ENCODE peak calls at places on chromosome 16, in nine cellular contexts. U, Q, G, D, F, K, O, L and T are unnamed samples.

GRCh38 chr16:81539009-81539820 is 94.6 kb downstream of the CMIP start:
- DNase-seq in F (no peak), K (no peak), U (peak), G (no peak), L (no peak), O (no peak), D (no peak), Q (no peak), T (no peak)

GRCh38 chr16:82621796-82622195 is 5.0 kb upstream of the CDH13 start:
- DNase-seq in O (no peak), G (no peak), K (no peak), Q (no peak), F (no peak), L (no peak), D (no peak), U (no peak), T (no peak)

GRCh38 chr16:54231336-54231735 is 55.3 kb downstream of the IRX3 start:
- DNase-seq in U (no peak), F (no peak), Q (no peak), D (no peak), L (no peak), K (no peak), G (no peak), O (no peak), T (no peak)

GRCh38 chr16:11462861-11463260 is 117.6 kb downstream of the RMI2 start:
- DNase-seq in O (no peak), U (peak), L (no peak), K (no peak), F (no peak), G (no peak), Q (no peak), D (no peak), T (no peak)

GRCh38 chr16:14559809-14560227 is 70.2 kb downstream of the PARN start:
- DNase-seq in Q (no peak), O (no peak), U (no peak), G (peak), F (no peak), D (no peak), K (peak), L (no peak), T (peak)

GRCh38 chr16:72903176-72903575 is 144.8 kb downstream of the ZFHX3 start:
- DNase-seq in F (no peak), U (no peak), D (no peak), O (no peak), L (no peak), K (no peak), Q (no peak), G (no peak), T (no peak)

GRCh38 chr16:86062271-86062965 is 163.5 kb downstream of the IRF8 start:
- DNase-seq in K (no peak), L (no peak), F (no peak), D (no peak), G (no peak), U (no peak), O (no peak), Q (no peak), T (no peak)

GRCh38 chr16:72705806-72706205 is 342.1 kb downstream of the ZFHX3 start:
- DNase-seq in F (no peak), D (no peak), Q (no peak), K (no peak), G (no peak), U (no peak), O (no peak), L (no peak), T (no peak)

GRCh38 chr16:67990018-67990386 is 9.3 kb downstream of the DPEP2 start:
- DNase-seq in Q (no peak), U (no peak), O (no peak), F (no peak), G (no peak), L (no peak), K (no peak), D (no peak), T (no peak)

GRCh38 chr16:65510241-65510640 is 388.4 kb upstream of the CDH11 start:
- DNase-seq in L (no peak), G (no peak), K (no peak), Q (no peak), D (peak), U (no peak), F (no peak), O (no peak), T (no peak)

GRCh38 chr16:14070877-14071575 is at the start of gene MRTFB:
- DNase-seq in L (peak), Q (peak), D (peak), U (peak), F (peak), K (peak), G (peak), O (peak), T (peak)

GRCh38 chr16:268141-269053 is 7.3 kb downstream of the RGS11 start:
- DNase-seq in F (no peak), K (peak), O (no peak), D (no peak), L (no peak), U (no peak), Q (no peak), G (no peak), T (no peak)

GRCh38 chr16:89573826-89574680 is 1.5 kb upstream of the CPNE7 start:
- DNase-seq in K (no peak), O (no peak), D (no peak), G (no peak), Q (no peak), U (no peak), L (no peak), F (no peak), T (no peak)

GRCh38 chr16:13350000-13350399 is 448.6 kb downstream of the SHISA9 start:
- DNase-seq in L (no peak), O (no peak), K (no peak), G (no peak), D (no peak), F (no peak), U (no peak), Q (no peak), T (no peak)

GRCh38 chr16:67234180-67234597 is 7.3 kb downstream of the TMEM208 start:
- DNase-seq in L (no peak), D (no peak), U (no peak), F (no peak), K (no peak), O (no peak), G (no peak), Q (no peak), T (no peak)

GRCh38 chr16:65532218-65532617 is 410.4 kb upstream of the CDH11 start:
- DNase-seq in F (no peak), K (no peak), L (no peak), D (no peak), O (no peak), U (no peak), G (peak), Q (no peak), T (no peak)

GRCh38 chr16:75025766-75026165 is 26.9 kb downstream of the ZNRF1 start:
- DNase-seq in Q (no peak), O (no peak), L (no peak), U (peak), D (peak), K (no peak), F (no peak), G (no peak), T (no peak)

GRCh38 chr16:14669776-14670175 is 24.3 kb downstream of the PLA2G10 start:
- DNase-seq in U (no peak), L (no peak), F (no peak), G (peak), O (no peak), D (no peak), Q (no peak), K (no peak), T (no peak)

GRCh38 chr16:57590654-57591085 is 37.8 kb upstream of the ADGRG1 start:
- DNase-seq in O (no peak), G (no peak), D (peak), K (no peak), U (no peak), Q (no peak), F (peak), L (no peak), T (no peak)

GRCh38 chr16:719815-720506 is 985 bp upstream of the ANTKMT start:
- DNase-seq in Q (no peak), O (peak), L (no peak), U (peak), D (no peak), F (no peak), K (no peak), G (peak), T (no peak)

GRCh38 chr16:71205482-71206131 is 24.9 kb downstream of the HYDIN start:
- DNase-seq in Q (no peak), D (no peak), K (no peak), G (peak), L (no peak), F (no peak), O (no peak), U (no peak), T (peak)

GRCh38 chr16:56547949-56548567 is 16.8 kb upstream of the MT4 start:
- DNase-seq in K (no peak), D (no peak), O (no peak), Q (no peak), G (no peak), U (no peak), L (no peak), F (no peak), T (no peak)

GRCh38 chr16:4461250-4462085 is 13.0 kb downstream of the NMRAL1 start:
- DNase-seq in U (peak), L (no peak), O (no peak), F (no peak), K (no peak), Q (no peak), G (no peak), D (no peak), T (no peak)

GRCh38 chr16:84519855-84520254 is 15.4 kb upstream of the MEAK7 start:
- DNase-seq in U (no peak), K (no peak), Q (no peak), G (no peak), L (no peak), F (no peak), D (no peak), O (no peak), T (no peak)

GRCh38 chr16:84660973-84661372 is 12.7 kb downstream of the KLHL36 start:
- DNase-seq in G (no peak), O (no peak), U (no peak), K (no peak), D (peak), F (no peak), L (no peak), Q (no peak), T (no peak)

GRCh38 chr16:73069581-73070262 is 21.8 kb upstream of the ZFHX3 start:
- DNase-seq in O (no peak), G (no peak), U (no peak), K (no peak), Q (no peak), D (no peak), F (no peak), L (no peak), T (no peak)

GRCh38 chr16:86565644-86566511 is 751 bp upstream of the FOXC2 start:
- DNase-seq in G (no peak), L (no peak), U (no peak), Q (no peak), K (no peak), F (no peak), O (no peak), D (no peak), T (no peak)

GRCh38 chr16:80718480-80719220 is 85.7 kb downstream of the CDYL2 start:
- DNase-seq in L (no peak), F (no peak), Q (no peak), U (no peak), K (peak), G (no peak), D (peak), O (no peak), T (no peak)

GRCh38 chr16:5071681-5072333 is at the start of gene ALG1:
- DNase-seq in O (peak), D (peak), L (peak), G (peak), K (peak), U (peak), Q (peak), F (peak), T (peak)

GRCh38 chr16:67873435-67874146 is 739 bp downstream of the EDC4 start:
- DNase-seq in K (no peak), U (no peak), F (no peak), L (no peak), D (no peak), Q (no peak), G (peak), O (no peak), T (no peak)

GRCh38 chr16:17866991-17867390 is 396.2 kb upstream of the XYLT1 start:
- DNase-seq in D (no peak), U (no peak), K (no peak), L (no peak), Q (no peak), F (no peak), G (no peak), O (no peak), T (no peak)

GRCh38 chr16:22763655-22764054 is 50.3 kb upstream of the HS3ST2 start:
- DNase-seq in O (no peak), U (peak), D (no peak), F (no peak), G (no peak), K (no peak), L (no peak), Q (no peak), T (no peak)